ENCODE peak calls at places on chromosomes 7 and 10, in four cellular contexts. Q is SK-N-SH, D is H1, X is HCT116. F is an unnamed sample.

GRCh38 chr7:151844080-151844827 is 32.7 kb downstream of the PRKAG2 start:
- DNase-seq in Q (no peak), D (no peak), X (no peak), F (no peak)

GRCh38 chr7:137453356-137453755 is 109.8 kb upstream of the PTN start:
- DNase-seq in Q (no peak), D (no peak), X (no peak), F (no peak)

GRCh38 chr10:124120410-124121061 is 27.1 kb upstream of the CHST15 start:
- DNase-seq in Q (no peak), D (no peak), X (no peak), F (no peak)

GRCh38 chr10:24202181-24202570 is 6.8 kb upstream of the KIAA1217 start:
- DNase-seq in Q (no peak), D (no peak), X (no peak), F (no peak)

GRCh38 chr7:56009695-56010094 is 41.5 kb downstream of the PSPH start:
- DNase-seq in Q (no peak), D (no peak), X (no peak), F (peak; percentile 96)

GRCh38 chr10:68471586-68472408 is at the start of gene DNA2:
- DNase-seq in Q (peak; percentile 92), D (peak; percentile 91), X (peak; percentile 53), F (peak; percentile 94)

GRCh38 chr7:125651823-125652528 is 722.4 kb upstream of the POT1 start:
- DNase-seq in Q (no peak), D (no peak), X (no peak), F (no peak)

GRCh38 chr7:521221-522070 is 1.8 kb upstream of the PDGFA start:
- DNase-seq in Q (peak; percentile 71), D (peak; percentile 70), X (no peak), F (no peak)

GRCh38 chr10:110780704-110781103 is 91.0 kb upstream of the PDCD4 start:
- DNase-seq in Q (no peak), D (no peak), X (no peak), F (no peak)

GRCh38 chr10:114420811-114421485 is 16.6 kb upstream of the AFAP1L2 start:
- DNase-seq in Q (no peak), D (no peak), X (no peak), F (peak; percentile 6)

GRCh38 chr7:28607179-28607578 is 194.9 kb downstream of the CREB5 start:
- DNase-seq in Q (no peak), D (no peak), X (no peak), F (no peak)

GRCh38 chr7:85052056-85052737 is 134.7 kb downstream of the SEMA3D start:
- DNase-seq in Q (no peak), D (no peak), X (no peak), F (no peak)

GRCh38 chr7:94170836-94171235 is 166.7 kb upstream of the BET1 start:
- DNase-seq in Q (no peak), D (no peak), X (no peak), F (no peak)

GRCh38 chr10:61296161-61296560 is 157.0 kb downstream of the TMEM26 start:
- DNase-seq in Q (no peak), D (no peak), X (no peak), F (no peak)

GRCh38 chr7:136617176-136617575 is 251.3 kb upstream of the CHRM2 start:
- DNase-seq in Q (no peak), D (no peak), X (no peak), F (no peak)

GRCh38 chr10:128130051-128130450 is 3.8 kb upstream of the MKI67 start:
- DNase-seq in Q (no peak), D (no peak), X (peak; percentile 23), F (no peak)

GRCh38 chr10:75205908-75206307 is 4.7 kb upstream of the VDAC2 start:
- DNase-seq in Q (no peak), D (no peak), X (no peak), F (no peak)

GRCh38 chr10:75201793-75202307 is 8.7 kb upstream of the VDAC2 start:
- DNase-seq in Q (no peak), D (no peak), X (no peak), F (no peak)

GRCh38 chr10:75203724-75204123 is 6.9 kb upstream of the VDAC2 start:
- DNase-seq in Q (no peak), D (no peak), X (no peak), F (no peak)

GRCh38 chr10:75197906-75198305 is 12.7 kb upstream of the VDAC2 start:
- DNase-seq in Q (no peak), D (no peak), X (no peak), F (no peak)

GRCh38 chr10:75202321-75203096 is 8.1 kb upstream of the VDAC2 start:
- DNase-seq in Q (no peak), D (no peak), X (no peak), F (no peak)
- TF ChIP-seq JUND in Q (no peak), D (no peak), X (no peak), F (no peak)

GRCh38 chr7:157006829-157007469 is 3.5 kb downstream of the MNX1 start:
- DNase-seq in Q (peak; percentile 44), D (peak; percentile 39), X (no peak), F (peak; percentile 48)

GRCh38 chr7:157004839-157005455 is 5.5 kb downstream of the MNX1 start:
- DNase-seq in Q (peak; percentile 54), D (no peak), X (no peak), F (no peak)

GRCh38 chr7:157004050-157004838 is 6.2 kb downstream of the MNX1 start:
- DNase-seq in Q (peak; percentile 88), D (no peak), X (no peak), F (no peak)

GRCh38 chr7:157006205-157006747 is 4.2 kb downstream of the MNX1 start:
- DNase-seq in Q (peak; percentile 47), D (peak; percentile 71), X (no peak), F (no peak)

GRCh38 chr7:157005456-157006204 is 4.8 kb downstream of the MNX1 start:
- DNase-seq in Q (peak; percentile 61), D (peak; percentile 65), X (no peak), F (no peak)
- TF ChIP-seq JUND in Q (no peak), D (no peak), X (no peak), F (no peak)

DNA sequence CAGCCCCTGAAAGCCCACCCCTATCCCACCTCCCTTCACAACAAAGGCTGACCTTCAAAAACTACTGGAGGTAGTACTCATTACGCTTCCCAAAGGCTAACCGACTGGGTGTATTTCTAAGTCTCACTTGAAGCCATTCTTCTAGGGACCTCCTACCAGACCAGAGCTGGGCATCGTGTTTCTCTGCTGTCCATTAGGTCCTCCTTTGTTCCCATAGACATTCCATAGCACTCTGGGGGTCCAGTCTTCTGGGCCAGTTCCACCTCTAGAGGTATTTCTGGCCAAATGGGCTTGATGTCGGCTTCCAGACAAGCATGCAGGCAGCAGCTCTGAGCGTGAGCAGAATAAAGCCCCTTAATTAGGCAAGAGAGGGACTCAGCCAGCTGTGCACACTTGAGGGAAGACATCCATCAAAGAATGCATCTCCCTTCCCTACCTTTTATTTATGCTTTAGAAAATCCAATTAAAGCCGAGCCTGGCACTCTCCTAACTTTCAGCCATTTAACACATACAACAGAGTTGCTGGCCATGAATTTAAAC is 362.2 kb upstream of the NFE2L3 start:
- DNase-seq in Q (no peak), D (no peak), X (no peak), F (no peak)
- TF ChIP-seq JUND in Q (no peak), D (no peak), X (no peak), F (no peak)

GRCh38 chr10:48604408-48605263 is at the start of gene ARHGAP22:
- DNase-seq in Q (peak; percentile 91), D (peak; percentile 79), X (no peak), F (peak; percentile 21)
- TF ChIP-seq JUND in Q (no peak), D (no peak), X (no peak), F (no peak)

DNA sequence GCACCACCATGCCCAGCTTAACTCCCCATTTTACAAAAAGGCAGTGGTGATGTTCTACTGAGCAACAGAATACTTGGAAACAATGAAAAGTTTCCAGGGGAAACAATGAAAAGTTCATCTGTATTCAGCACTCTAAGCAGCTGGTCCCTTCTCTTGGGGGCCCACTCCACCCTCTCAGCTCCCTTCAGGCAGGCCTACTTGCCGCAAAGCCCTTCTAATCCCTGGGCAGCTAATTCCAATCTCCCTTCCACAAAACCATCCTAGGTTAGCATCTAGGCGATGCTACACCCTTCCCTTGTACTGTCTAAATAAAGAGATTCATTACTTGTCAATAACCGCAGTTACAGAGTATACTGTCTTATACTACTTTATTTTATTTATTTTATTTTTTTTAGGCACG is 79.1 kb downstream of the SPDYE5 start:
- DNase-seq in Q (no peak), D (no peak), X (no peak), F (no peak)
- TF ChIP-seq JUND in Q (no peak), D (no peak), X (no peak), F (no peak)

GRCh38 chr10:17742918-17743317 is 9.1 kb upstream of the TMEM236 start:
- DNase-seq in Q (peak; percentile 49), D (peak; percentile 84), X (peak; percentile 49), F (no peak)
- TF ChIP-seq JUND in Q (no peak), D (no peak), X (no peak), F (no peak)

DNA sequence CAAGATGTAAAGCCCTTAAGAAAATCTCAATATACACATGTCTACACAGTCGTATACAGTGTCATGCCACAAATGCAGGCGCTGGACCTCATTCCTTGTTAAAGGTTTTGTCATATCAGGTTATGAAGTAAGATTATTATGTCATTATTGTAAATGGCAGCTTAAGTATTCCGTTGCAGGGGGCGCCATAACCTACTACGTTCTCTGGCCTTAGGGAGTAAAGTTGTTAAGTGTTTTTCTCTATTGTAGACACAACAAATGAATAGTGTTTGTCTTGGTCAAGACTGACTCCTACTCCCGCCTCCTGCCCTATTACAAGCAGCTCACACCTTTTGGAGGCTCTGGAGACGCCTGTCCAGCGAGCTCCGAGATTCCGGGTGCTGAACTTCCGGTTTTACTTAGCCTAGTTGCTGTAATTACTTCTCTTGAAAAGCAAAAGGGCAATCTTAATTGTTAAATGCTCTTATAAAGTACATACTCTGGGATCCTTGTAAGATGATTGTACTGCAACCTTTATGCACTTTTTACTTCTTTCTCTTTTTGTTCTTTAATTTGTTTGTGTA is 984 bp downstream of the GATAD1 start:
- DNase-seq in Q (peak; percentile 43), D (no peak), X (peak; percentile 57), F (peak; percentile 42)
- TF ChIP-seq JUND in Q (no peak), D (no peak), X (no peak), F (no peak)

GRCh38 chr7:95691464-95691863 is 80.9 kb upstream of the DYNC1I1 start:
- DNase-seq in Q (no peak), D (no peak), X (no peak), F (peak; percentile 37)
- TF ChIP-seq JUND in Q (no peak), D (no peak), X (no peak), F (no peak)

F was measured in T47D.